ENCODE peak calls at places on chromosomes 2 and 18, in five cellular contexts. U is iris pigment epithelial cell, F is posterior cingulate gyrus, G is DND-41, B is LoVo. W is an unnamed sample.

GRCh38 chr2:84077504-84077903 is 381.6 kb downstream of the SUCLG1 start:
- DNase-seq in U (no peak), F (no peak), G (peak), B (peak), W (peak)

GRCh38 chr2:197813093-197813787 is 8.8 kb downstream of the PLCL1 start:
- DNase-seq in U (peak), F (no peak), G (no peak), B (peak), W (peak)

GRCh38 chr2:60549250-60550150 is 4.0 kb downstream of the BCL11A start:
- DNase-seq in U (no peak), F (no peak), G (peak), B (no peak), W (no peak)

GRCh38 chr2:41729800-41730364 is 317.9 kb upstream of the PKDCC start:
- DNase-seq in U (no peak), F (no peak), G (no peak), B (no peak), W (no peak)

GRCh38 chr2:24659862-24660261 is 133.3 kb downstream of the PTRHD1 start:
- DNase-seq in U (no peak), F (no peak), G (no peak), B (no peak), W (no peak)

GRCh38 chr2:201219328-201220096 is 36.6 kb downstream of the CASP10 start:
- DNase-seq in U (no peak), F (no peak), G (no peak), B (peak), W (peak)

GRCh38 chr2:45993476-45993991 is 303.7 kb upstream of the EPAS1 start:
- DNase-seq in U (peak), F (no peak), G (peak), B (peak), W (peak)

GRCh38 chr18:22169889-22170420 is 566 bp downstream of the GATA6 start:
- DNase-seq in U (no peak), F (no peak), G (no peak), B (no peak), W (peak)

GRCh38 chr2:96146151-96146880 is 1.1 kb upstream of the DUSP2 start:
- DNase-seq in U (no peak), F (peak), G (peak), B (no peak), W (no peak)

GRCh38 chr2:241818229-241818942 is 9.4 kb downstream of the NEU4 start:
- DNase-seq in U (no peak), F (no peak), G (no peak), B (no peak), W (no peak)

GRCh38 chr2:168500516-168500915 is 44.4 kb downstream of the CERS6 start:
- DNase-seq in U (peak), F (no peak), G (no peak), B (no peak), W (no peak)

GRCh38 chr2:119102964-119103363 is 55.6 kb downstream of the C1QL2 start:
- DNase-seq in U (no peak), F (no peak), G (no peak), B (no peak), W (no peak)

GRCh38 chr2:8659735-8660492 is 21.9 kb upstream of the ID2 start:
- DNase-seq in U (no peak), F (no peak), G (no peak), B (no peak), W (no peak)

GRCh38 chr2:240183370-240184197 is 43.1 kb upstream of the OTOS start:
- DNase-seq in U (no peak), F (peak), G (no peak), B (no peak), W (no peak)

GRCh38 chr2:156748238-156748637 is 312.1 kb downstream of the GPD2 start:
- DNase-seq in U (no peak), F (no peak), G (peak), B (no peak), W (no peak)

GRCh38 chr2:158131483-158131912 is 29.8 kb downstream of the UPP2 start:
- DNase-seq in U (no peak), F (no peak), G (no peak), B (peak), W (peak)

GRCh38 chr2:42906115-42906556 is 113.8 kb upstream of the HAAO start:
- DNase-seq in U (no peak), F (no peak), G (no peak), B (no peak), W (no peak)

GRCh38 chr2:159030674-159031380 is 62.4 kb downstream of the TANC1 start:
- DNase-seq in U (peak), F (no peak), G (no peak), B (peak), W (peak)

GRCh38 chr2:149527998-149528775 is 59.4 kb downstream of the MMADHC start:
- DNase-seq in U (no peak), F (no peak), G (no peak), B (no peak), W (no peak)

GRCh38 chr2:62409442-62409841 is 96.6 kb downstream of the TMEM17 start:
- DNase-seq in U (peak), F (no peak), G (no peak), B (no peak), W (no peak)

GRCh38 chr2:10498525-10499274 is 50.6 kb upstream of the ODC1 start:
- DNase-seq in U (no peak), F (no peak), G (no peak), B (no peak), W (no peak)

GRCh38 chr2:137570484-137570883 is 393.8 kb upstream of the HNMT start:
- DNase-seq in U (no peak), F (no peak), G (no peak), B (no peak), W (no peak)

W was measured in HT-29.